ENCODE peak calls at places on chromosomes 7 and 10, in five cellular contexts. One of them, this sample, is unnamed.
A peak's percentile ranks its signal among the peaks of the same experiment; 100 is the strongest.

GRCh38 chr7:47354831-47355541 is 226.9 kb downstream of the TNS3 start:
- DNase-seq in prostate gland: no peak
- DNase-seq in uterus: no peak
- DNase-seq in cardiac muscle cell: no peak
- DNase-seq in GM23338: no peak
- DNase-seq in this sample: peak; percentile 57

GRCh38 chr10:119541459-119542356 is 811 bp downstream of the RGS10 start:
- DNase-seq in prostate gland: no peak
- DNase-seq in uterus: peak; percentile 25
- DNase-seq in cardiac muscle cell: no peak
- DNase-seq in GM23338: peak; percentile 49
- DNase-seq in this sample: peak; percentile 32

GRCh38 chr7:13839063-13839462 is 150.4 kb downstream of the ETV1 start:
- DNase-seq in prostate gland: no peak
- DNase-seq in uterus: no peak
- DNase-seq in cardiac muscle cell: no peak
- DNase-seq in GM23338: no peak
- DNase-seq in this sample: no peak

GRCh38 chr7:132622081-132622480 is 45.8 kb upstream of the PLXNA4 start:
- DNase-seq in prostate gland: no peak
- DNase-seq in uterus: no peak
- DNase-seq in cardiac muscle cell: no peak
- DNase-seq in GM23338: no peak
- DNase-seq in this sample: no peak

GRCh38 chr7:389911-390601 is 100.1 kb downstream of the FOXL3 start:
- DNase-seq in prostate gland: no peak
- DNase-seq in uterus: peak; percentile 8
- DNase-seq in cardiac muscle cell: no peak
- DNase-seq in GM23338: no peak
- DNase-seq in this sample: peak; percentile 7

GRCh38 chr7:48035967-48036478 is 680 bp downstream of the C7orf57 start:
- DNase-seq in prostate gland: no peak
- DNase-seq in uterus: peak; percentile 25
- DNase-seq in cardiac muscle cell: peak; percentile 31
- DNase-seq in GM23338: peak; percentile 50
- DNase-seq in this sample: peak; percentile 31

GRCh38 chr7:33392143-33392542 is 262.8 kb downstream of the BBS9 start:
- DNase-seq in prostate gland: no peak
- DNase-seq in uterus: no peak
- DNase-seq in cardiac muscle cell: no peak
- DNase-seq in GM23338: no peak
- DNase-seq in this sample: no peak

GRCh38 chr10:71545001-71545400 is 148.3 kb downstream of the CDH23 start:
- DNase-seq in prostate gland: no peak
- DNase-seq in uterus: no peak
- DNase-seq in cardiac muscle cell: no peak
- DNase-seq in GM23338: no peak
- DNase-seq in this sample: no peak

GRCh38 chr7:108142675-108143259 is 12.6 kb upstream of the LAMB4 start:
- DNase-seq in prostate gland: no peak
- DNase-seq in uterus: no peak
- DNase-seq in cardiac muscle cell: no peak
- DNase-seq in GM23338: no peak
- DNase-seq in this sample: no peak

GRCh38 chr7:44617225-44617885 is 10.9 kb downstream of the OGDH start:
- DNase-seq in prostate gland: no peak
- DNase-seq in uterus: no peak
- DNase-seq in cardiac muscle cell: no peak
- DNase-seq in GM23338: no peak
- DNase-seq in this sample: no peak

GRCh38 chr7:73345538-73345937 is 17.6 kb downstream of the FKBP6 start:
- DNase-seq in prostate gland: no peak
- DNase-seq in uterus: no peak
- DNase-seq in cardiac muscle cell: no peak
- DNase-seq in GM23338: no peak
- DNase-seq in this sample: no peak
- H3K4me1 ChIP-seq in prostate gland: no peaks in the 10 kb centered on the region
- H3K4me1 ChIP-seq in uterus: no peaks in the 10 kb centered on the region
- H3K4me1 ChIP-seq in cardiac muscle cell: peaks cover 13% of the 10 kb centered on the region
- H3K4me1 ChIP-seq in GM23338: peaks cover 7% of the 10 kb centered on the region
- H3K4me1 ChIP-seq in this sample: peaks cover 2% of the 10 kb centered on the region

DNA sequence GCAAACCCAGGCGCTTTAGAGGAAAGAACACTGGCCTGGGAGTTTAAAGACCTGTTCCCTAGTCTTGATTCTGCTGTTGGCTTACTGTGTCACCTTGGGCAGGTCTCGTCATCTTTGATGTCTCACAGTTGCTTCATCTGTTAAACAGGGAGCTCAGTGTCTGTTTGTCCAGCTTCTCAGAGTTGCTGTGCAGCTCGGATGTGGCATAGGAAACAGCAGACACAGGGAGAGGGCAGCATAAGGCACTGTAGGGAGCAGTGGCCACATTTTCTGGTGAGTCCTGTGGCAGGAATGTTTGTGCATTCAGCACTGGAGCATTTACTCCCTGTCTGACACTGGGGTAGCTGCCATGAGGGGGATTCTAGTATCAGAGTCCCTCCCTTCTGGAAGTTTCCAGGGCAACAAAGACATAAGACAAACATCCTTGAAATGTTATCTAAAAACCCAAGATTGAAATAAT is 2.0 kb downstream of the REPIN1 start:
- DNase-seq in prostate gland: no peak
- DNase-seq in uterus: no peak
- DNase-seq in cardiac muscle cell: no peak
- DNase-seq in GM23338: no peak
- DNase-seq in this sample: no peak
- TF ChIP-seq CTCF in prostate gland: no peak
- TF ChIP-seq CTCF in uterus: no peak
- TF ChIP-seq CTCF in cardiac muscle cell: no peak
- TF ChIP-seq CTCF in GM23338: no peak
- TF ChIP-seq CTCF in this sample: no peak

GRCh38 chr7:15751191-15751701 is 64.8 kb upstream of the MEOX2 start:
- DNase-seq in prostate gland: no peak
- DNase-seq in uterus: no peak
- DNase-seq in cardiac muscle cell: no peak
- DNase-seq in GM23338: no peak
- DNase-seq in this sample: no peak

GRCh38 chr7:15749631-15750030 is 63.1 kb upstream of the MEOX2 start:
- DNase-seq in prostate gland: no peak
- DNase-seq in uterus: no peak
- DNase-seq in cardiac muscle cell: no peak
- DNase-seq in GM23338: no peak
- DNase-seq in this sample: no peak

GRCh38 chr7:15750741-15751140 is 64.3 kb upstream of the MEOX2 start:
- DNase-seq in prostate gland: no peak
- DNase-seq in uterus: no peak
- DNase-seq in cardiac muscle cell: no peak
- DNase-seq in GM23338: no peak
- DNase-seq in this sample: no peak

DNA sequence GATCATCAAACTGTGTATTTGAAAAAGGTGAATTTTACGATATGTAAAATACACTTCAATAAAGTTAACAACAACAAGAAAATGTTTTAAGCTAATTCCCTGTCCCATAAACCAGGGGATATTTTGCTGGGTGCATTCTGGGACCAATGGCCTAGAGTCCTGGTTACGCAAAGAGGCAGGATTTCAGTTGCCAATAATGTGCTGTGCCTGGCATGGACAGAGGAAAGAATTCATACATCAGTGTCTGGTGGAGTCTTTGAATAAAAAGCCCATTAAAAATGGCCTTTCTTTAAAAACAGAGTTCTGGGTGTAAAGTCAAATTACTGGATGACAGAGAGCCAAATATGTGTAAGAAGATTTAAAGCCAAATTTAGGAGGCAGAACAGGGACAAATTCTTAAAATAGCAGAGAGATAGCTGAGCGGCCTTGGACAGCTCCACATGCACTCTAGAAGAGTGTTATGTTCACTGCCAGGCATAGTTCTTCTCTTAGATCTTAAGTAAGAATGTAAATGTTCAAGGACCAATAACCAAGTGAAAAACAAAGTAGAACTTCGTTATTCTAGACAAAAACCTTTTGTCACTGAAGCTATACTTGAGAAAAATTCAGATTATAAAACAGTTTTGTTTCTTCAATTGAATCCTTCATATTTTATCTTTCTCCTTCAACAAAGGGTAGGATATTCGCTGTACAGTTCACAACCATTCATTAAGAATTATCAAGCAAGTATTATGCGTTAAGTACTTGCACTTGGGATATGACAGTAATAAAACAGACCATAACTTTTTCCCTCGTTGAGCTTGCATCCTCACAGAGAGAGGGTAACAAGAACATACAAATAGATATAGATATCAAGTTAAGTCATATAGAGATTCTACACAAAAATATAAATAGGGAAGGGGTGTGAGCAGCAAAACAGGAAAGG is 61.0 kb upstream of the MEOX2 start:
- DNase-seq in prostate gland: no peak
- DNase-seq in uterus: peak; percentile 35
- DNase-seq in cardiac muscle cell: peak; percentile 64
- DNase-seq in GM23338: no peak
- DNase-seq in this sample: no peak
- H3K27ac ChIP-seq in prostate gland: no peak overlapping the region
- H3K27ac ChIP-seq in uterus: peak overlapping the region; percentile 38
- H3K27ac ChIP-seq in cardiac muscle cell: peak overlapping the region; percentile 23
- H3K27ac ChIP-seq in GM23338: no peak overlapping the region
- H3K27ac ChIP-seq in this sample: peak overlapping the region; percentile 70

GRCh38 chr10:122164815-122165491 is 106.1 kb upstream of the BTBD16 start:
- DNase-seq in prostate gland: no peak
- DNase-seq in uterus: no peak
- DNase-seq in cardiac muscle cell: no peak
- DNase-seq in GM23338: peak; percentile 52
- DNase-seq in this sample: no peak
- H3K4me1 ChIP-seq in prostate gland: peaks cover 8% of the 10 kb centered on the region
- H3K4me1 ChIP-seq in uterus: no peaks in the 10 kb centered on the region
- H3K4me1 ChIP-seq in cardiac muscle cell: peaks cover 16% of the 10 kb centered on the region
- H3K4me1 ChIP-seq in GM23338: peaks cover 71% of the 10 kb centered on the region
- H3K4me1 ChIP-seq in this sample: peaks cover 62% of the 10 kb centered on the region

GRCh38 chr10:70477661-70478162 is 855 bp upstream of the PALD1 start:
- DNase-seq in prostate gland: no peak
- DNase-seq in uterus: peak; percentile 51
- DNase-seq in cardiac muscle cell: no peak
- DNase-seq in GM23338: peak; percentile 66
- DNase-seq in this sample: no peak

GRCh38 chr10:70480254-70480861 is 1.8 kb downstream of the PALD1 start:
- DNase-seq in prostate gland: no peak
- DNase-seq in uterus: no peak
- DNase-seq in cardiac muscle cell: no peak
- DNase-seq in GM23338: no peak
- DNase-seq in this sample: no peak

GRCh38 chr10:70478191-70479160 is at the start of gene PALD1:
- DNase-seq in prostate gland: peak; percentile 54
- DNase-seq in uterus: peak; percentile 69
- DNase-seq in cardiac muscle cell: peak; percentile 71
- DNase-seq in GM23338: peak; percentile 88
- DNase-seq in this sample: peak; percentile 83

GRCh38 chr10:70479626-70480253 is 1.2 kb downstream of the PALD1 start:
- DNase-seq in prostate gland: no peak
- DNase-seq in uterus: no peak
- DNase-seq in cardiac muscle cell: no peak
- DNase-seq in GM23338: peak; percentile 36
- DNase-seq in this sample: no peak

DNA sequence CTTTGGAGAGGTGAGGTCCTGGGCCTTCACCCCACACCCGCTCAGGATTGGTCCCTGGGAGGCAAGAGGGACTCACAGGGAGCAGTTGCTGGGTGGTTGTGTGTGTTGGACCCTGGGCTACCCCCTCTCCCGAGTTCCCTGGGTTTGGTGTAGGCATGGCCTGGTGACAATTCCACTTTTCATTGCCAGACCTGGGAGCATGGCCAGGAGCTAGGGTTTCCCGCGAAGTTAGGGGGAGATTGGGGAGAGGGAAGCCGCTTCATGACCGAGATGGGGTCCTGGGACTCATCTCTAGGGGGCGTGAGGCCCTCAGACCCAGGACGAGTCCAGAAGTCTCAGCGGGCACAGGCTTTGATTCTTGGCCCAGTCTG is 579 bp downstream of the PALD1 start:
- DNase-seq in prostate gland: no peak
- DNase-seq in uterus: no peak
- DNase-seq in cardiac muscle cell: no peak
- DNase-seq in GM23338: peak; percentile 55
- DNase-seq in this sample: no peak
- TF ChIP-seq CTCF in prostate gland: no peak
- TF ChIP-seq CTCF in uterus: no peak
- TF ChIP-seq CTCF in cardiac muscle cell: peak; percentile 7
- TF ChIP-seq CTCF in GM23338: peak; percentile 55
- TF ChIP-seq CTCF in this sample: no peak

GRCh38 chr10:43845121-43845520 is 196.4 kb upstream of the ZNF32 start:
- DNase-seq in prostate gland: no peak
- DNase-seq in uterus: no peak
- DNase-seq in cardiac muscle cell: no peak
- DNase-seq in GM23338: no peak
- DNase-seq in this sample: no peak
- H3K27ac ChIP-seq in prostate gland: no peak overlapping the region
- H3K27ac ChIP-seq in uterus: peak overlapping the region; percentile 17
- H3K27ac ChIP-seq in cardiac muscle cell: no peak overlapping the region
- H3K27ac ChIP-seq in GM23338: no peak overlapping the region
- H3K27ac ChIP-seq in this sample: peak overlapping the region; percentile 89